ENCODE peak calls at places on chromosomes 3 and 15, in five cellular contexts. Y is CD8-positive, alpha-beta T cell; G is hepatocyte; H is AG04449; Z is right lobe of liver. M is an unnamed sample.

GRCh38 chr3:70849911-70850699 is 537.7 kb upstream of the MDFIC2 start:
- DNase-seq in Y (no peak), H (peak; percentile 83), G (peak; percentile 50), Z (peak; percentile 16), M (peak; percentile 45)

GRCh38 chr3:194282436-194283122 is 68.5 kb downstream of the CPN2 start:
- DNase-seq in Z (no peak), H (no peak), G (no peak), Y (no peak), M (no peak)

GRCh38 chr3:177607596-177607995 is 410.3 kb upstream of the TBL1XR1 start:
- DNase-seq in H (no peak), Y (no peak), Z (no peak), G (no peak), M (no peak)

GRCh38 chr3:32432711-32433530 is 41.3 kb downstream of the CMTM7 start:
- DNase-seq in Y (no peak), G (no peak), Z (no peak), H (no peak), M (no peak)

GRCh38 chr3:159824341-159824740 is 164.3 kb upstream of the IL12A start:
- DNase-seq in Y (no peak), G (peak; percentile 75), H (peak; percentile 52), Z (no peak), M (peak; percentile 85)

GRCh38 chr3:27532931-27533607 is 48.9 kb upstream of the SLC4A7 start:
- DNase-seq in Y (no peak), G (no peak), Z (no peak), H (no peak), M (no peak)

GRCh38 chr15:35080226-35080625 is 4.9 kb downstream of the NANOGP8 start:
- DNase-seq in G (no peak), Y (no peak), H (no peak), Z (no peak), M (no peak)

GRCh38 chr15:64356443-64357040 is 569 bp upstream of the CSNK1G1 start:
- DNase-seq in H (peak; percentile 52), Z (no peak), G (peak; percentile 84), Y (no peak), M (no peak)

GRCh38 chr3:192804502-192804901 is 77.2 kb upstream of the FGF12 start:
- DNase-seq in G (no peak), Y (no peak), H (no peak), Z (no peak), M (no peak)

GRCh38 chr3:16448691-16449090 is 64.8 kb downstream of the RFTN1 start:
- DNase-seq in H (peak; percentile 95), G (peak; percentile 47), Z (no peak), Y (no peak), M (peak; percentile 95)

GRCh38 chr3:69251078-69251805 is 128.8 kb upstream of the LMOD3 start:
- DNase-seq in H (no peak), Z (no peak), Y (no peak), G (peak; percentile 34), M (no peak)

GRCh38 chr3:31533169-31533870 is 595 bp downstream of the STT3B start:
- DNase-seq in G (peak; percentile 77), Y (peak; percentile 44), H (no peak), Z (peak; percentile 72), M (peak; percentile 33)

GRCh38 chr15:77851696-77852095 is 219.0 kb upstream of the LINGO1 start:
- DNase-seq in Y (no peak), Z (no peak), G (peak; percentile 62), H (no peak), M (peak; percentile 31)

GRCh38 chr3:64176461-64176996 is 48.7 kb downstream of the PRICKLE2 start:
- DNase-seq in Z (no peak), H (no peak), Y (no peak), G (no peak), M (no peak)

GRCh38 chr3:122324871-122325323 is at the start of gene CSTA:
- DNase-seq in H (no peak), G (no peak), Y (no peak), Z (no peak), M (no peak)

GRCh38 chr3:54215521-54215920 is 93.2 kb downstream of the CACNA2D3 start:
- DNase-seq in Z (no peak), G (no peak), Y (no peak), H (no peak), M (no peak)

GRCh38 chr15:78508272-78508671 is 895 bp downstream of the HYKK start:
- DNase-seq in H (no peak), G (peak; percentile 12), Z (no peak), Y (no peak), M (no peak)

GRCh38 chr15:49827311-49827710 is 206.5 kb downstream of the DTWD1 start:
- DNase-seq in Y (no peak), Z (no peak), H (no peak), G (no peak), M (no peak)

GRCh38 chr3:64873400-64873799 is 185.6 kb upstream of the ADAMTS9 start:
- DNase-seq in Y (no peak), H (no peak), Z (no peak), G (no peak), M (no peak)

GRCh38 chr15:61668444-61668843 is 391.8 kb downstream of the VPS13C start:
- DNase-seq in H (no peak), G (no peak), Z (no peak), Y (no peak), M (no peak)

GRCh38 chr15:78033864-78034263 is 43.6 kb downstream of the TBC1D2B start:
- DNase-seq in Y (peak; percentile 42), G (no peak), Z (no peak), H (no peak), M (no peak)

GRCh38 chr15:92843819-92844218 is 56.3 kb upstream of the CHD2 start:
- DNase-seq in H (no peak), Z (no peak), G (no peak), Y (no peak), M (no peak)

GRCh38 chr3:12286927-12287726 is 1.7 kb upstream of the PPARG start:
- DNase-seq in G (peak; percentile 72), Y (no peak), H (no peak), Z (peak; percentile 67), M (no peak)

GRCh38 chr3:81936817-81937216 is 175.4 kb upstream of the GBE1 start:
- DNase-seq in H (no peak), Z (no peak), G (no peak), Y (no peak), M (no peak)

GRCh38 chr3:13619661-13620230 is 70.8 kb downstream of the FBLN2 start:
- DNase-seq in H (no peak), G (no peak), Z (no peak), Y (no peak), M (no peak)

GRCh38 chr15:69478259-69478687 is 25.7 kb downstream of the RPLP1 start:
- DNase-seq in G (peak; percentile 85), Y (peak; percentile 34), H (no peak), Z (peak; percentile 60), M (peak; percentile 41)

GRCh38 chr3:117519776-117520175 is 810.2 kb downstream of the TUSC7 start:
- DNase-seq in H (no peak), G (no peak), Y (no peak), Z (no peak), M (no peak)
- H3K4me3 ChIP-seq in H (no peak overlapping the region), G (no peak overlapping the region), Y (no peak overlapping the region), Z (no peak overlapping the region), M (no peak overlapping the region)

DNA sequence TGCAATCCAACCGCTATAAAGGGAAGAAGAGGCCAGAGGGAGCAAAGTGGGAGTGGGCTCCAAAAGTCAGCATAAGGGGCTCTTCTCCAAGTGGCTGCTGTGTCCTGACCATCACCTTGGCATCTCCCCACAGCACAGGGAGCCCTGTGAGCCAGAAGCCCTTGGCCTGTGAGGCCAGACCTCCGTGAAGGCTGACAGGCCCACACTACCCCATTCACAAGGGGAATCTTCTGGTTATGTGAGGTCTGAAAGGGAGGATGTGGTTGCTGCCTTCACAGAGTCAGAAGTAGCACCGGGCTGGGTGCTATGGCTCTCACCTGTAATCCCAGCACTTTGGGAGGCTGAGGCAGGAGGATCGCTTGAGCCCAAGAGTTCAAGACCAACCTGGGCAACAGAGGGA is 2.6 kb upstream of the ULK3 start:
- DNase-seq in G (no peak), Y (no peak), Z (no peak), H (no peak), M (no peak)
- H3K4me3 ChIP-seq in G (no peak overlapping the region), Y (peak overlapping the region; percentile 12), Z (no peak overlapping the region), H (no peak overlapping the region), M (no peak overlapping the region)

DNA sequence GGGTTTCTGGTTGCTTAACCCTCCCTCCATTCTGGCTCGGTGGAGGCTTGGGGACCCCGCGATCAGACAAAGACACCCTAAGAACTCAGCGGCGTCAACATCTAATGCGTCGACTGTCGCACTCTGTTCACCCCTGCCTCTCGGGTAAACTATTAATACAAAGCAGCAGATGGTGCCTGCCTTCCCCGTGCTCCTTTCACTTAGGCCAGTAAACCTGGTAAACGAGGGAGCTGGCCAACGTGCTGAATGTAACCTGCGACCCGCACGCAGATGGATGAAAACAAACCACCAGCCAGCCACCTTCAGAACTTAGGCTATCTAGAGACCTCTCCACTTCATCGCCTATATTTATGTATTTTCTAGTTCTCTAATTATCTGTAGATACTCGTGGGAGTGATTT is 848 bp upstream of the CADPS start:
- DNase-seq in H (no peak), Z (peak; percentile 34), G (peak; percentile 87), Y (no peak), M (peak; percentile 11)
- H3K4me3 ChIP-seq in H (no peak overlapping the region), Z (no peak overlapping the region), G (no peak overlapping the region), Y (no peak overlapping the region), M (no peak overlapping the region)

GRCh38 chr15:67311751-67312150 is 57.2 kb downstream of the IQCH start:
- DNase-seq in G (no peak), H (no peak), Y (no peak), Z (no peak), M (no peak)

GRCh38 chr15:67304778-67305177 is 50.2 kb downstream of the IQCH start:
- DNase-seq in G (no peak), H (no peak), Z (no peak), Y (no peak), M (no peak)

GRCh38 chr15:67307156-67307555 is 52.6 kb downstream of the IQCH start:
- DNase-seq in Y (no peak), Z (no peak), G (no peak), H (no peak), M (no peak)

GRCh38 chr15:67305506-67305905 is 50.9 kb downstream of the IQCH start:
- DNase-seq in H (no peak), Z (no peak), G (no peak), Y (no peak), M (no peak)

GRCh38 chr15:67307889-67308597 is 53.5 kb downstream of the IQCH start:
- DNase-seq in G (no peak), Y (no peak), H (no peak), Z (no peak), M (no peak)
- H3K4me3 ChIP-seq in G (no peak overlapping the region), Y (no peak overlapping the region), H (no peak overlapping the region), Z (no peak overlapping the region), M (no peak overlapping the region)

DNA sequence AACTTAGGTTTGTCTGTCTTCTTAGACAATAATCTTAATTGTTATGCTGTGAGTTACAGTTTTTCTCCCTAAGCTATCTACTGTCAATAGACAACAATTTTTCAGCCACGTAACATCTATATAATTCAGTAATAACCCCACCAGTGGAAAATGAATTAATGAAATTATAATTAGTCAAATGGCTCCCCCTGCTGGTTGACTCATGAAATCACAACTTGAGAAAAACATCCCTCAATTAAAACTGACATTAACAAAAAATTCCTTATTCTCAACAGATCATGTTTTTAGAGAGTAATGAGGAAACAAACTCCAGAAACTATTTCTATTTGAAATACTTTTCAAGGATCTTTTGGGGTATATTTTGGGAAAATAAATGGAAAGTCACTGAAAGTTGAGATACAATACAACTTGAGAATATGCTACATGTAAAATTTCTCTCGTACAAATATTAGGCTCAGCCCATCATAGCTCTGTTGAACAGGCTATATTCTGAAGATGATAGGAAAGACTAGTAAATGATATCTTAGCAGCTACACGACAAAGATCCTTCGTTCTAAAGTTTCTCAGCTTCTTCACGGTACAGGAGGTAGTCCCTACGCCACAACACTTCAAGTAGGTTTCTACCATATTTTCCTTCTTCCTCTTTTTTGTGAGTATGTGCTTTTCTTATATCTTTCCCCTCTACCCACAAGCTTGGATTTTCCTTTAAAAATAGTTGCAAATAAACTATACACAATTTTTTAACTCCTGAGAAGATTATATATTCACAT is 20.7 kb downstream of the PPP1R2 start:
- DNase-seq in Y (no peak), Z (no peak), H (no peak), G (peak; percentile 40), M (no peak)
- H3K4me3 ChIP-seq in Y (no peak overlapping the region), Z (no peak overlapping the region), H (no peak overlapping the region), G (no peak overlapping the region), M (no peak overlapping the region)